ENCODE peak calls at places on chromosomes 7 and 10, in four cellular contexts. A, M, U and T are unnamed samples.

GRCh38 chr10:12419279-12419847 is 70.0 kb downstream of the CAMK1D start:
- DNase-seq in A (no peak), M (peak; percentile 90), U (no peak), T (no peak)

GRCh38 chr7:38699481-38699880 is 68.3 kb upstream of the AMPH start:
- DNase-seq in A (no peak), M (no peak), U (no peak), T (no peak)

GRCh38 chr10:71468363-71469094 is 71.8 kb downstream of the CDH23 start:
- DNase-seq in A (no peak), M (no peak), U (no peak), T (no peak)

GRCh38 chr7:1131471-1132265 is 28.3 kb downstream of the ZFAND2A start:
- DNase-seq in A (no peak), M (no peak), U (no peak), T (no peak)

GRCh38 chr7:69018200-69018599 is 580.1 kb upstream of the AUTS2 start:
- DNase-seq in A (no peak), M (no peak), U (no peak), T (no peak)

GRCh38 chr10:97210576-97210975 is 24.8 kb upstream of the SLIT1 start:
- DNase-seq in A (peak; percentile 63), M (peak; percentile 64), U (peak; percentile 88), T (peak; percentile 71)

GRCh38 chr10:12945709-12946359 is 55.7 kb downstream of the CCDC3 start:
- DNase-seq in A (no peak), M (no peak), U (no peak), T (no peak)

GRCh38 chr10:124568339-124568738 is 106.7 kb downstream of the LHPP start:
- DNase-seq in A (no peak), M (no peak), U (no peak), T (no peak)

GRCh38 chr7:26265061-26265460 is 26.6 kb upstream of the SNX10 start:
- DNase-seq in A (no peak), M (no peak), U (no peak), T (no peak)

GRCh38 chr7:134902058-134902457 is 84.2 kb upstream of the AGBL3 start:
- DNase-seq in A (no peak), M (no peak), U (no peak), T (no peak)

GRCh38 chr10:112360308-112361270 is 13.3 kb upstream of the ACSL5 start:
- DNase-seq in A (no peak), M (peak; percentile 36), U (no peak), T (no peak)

GRCh38 chr10:49071221-49071761 is 44.0 kb downstream of the VSTM4 start:
- DNase-seq in A (no peak), M (peak; percentile 5), U (peak; percentile 33), T (no peak)